ENCODE peak calls at places on chromosomes 11 and 22, in five cellular contexts. L, Q, W, J and F are unnamed samples.

GRCh38 chr11:69979632-69980031 is 98.5 kb upstream of the ANO1 start:
- DNase-seq in L (no peak), W (no peak), J (no peak), Q (no peak), F (no peak)

GRCh38 chr22:35451602-35452001 is 51.7 kb downstream of the MCM5 start:
- DNase-seq in Q (no peak), W (no peak), J (no peak), L (no peak), F (no peak)

GRCh38 chr11:117378966-117379865 is 51.6 kb downstream of the CEP164 start:
- DNase-seq in Q (peak), J (no peak), W (no peak), L (no peak), F (no peak)

GRCh38 chr11:87779276-87780067 is 395.8 kb downstream of the RAB38 start:
- DNase-seq in L (no peak), J (no peak), W (no peak), Q (no peak), F (no peak)

GRCh38 chr11:9075441-9076000 is 15.9 kb downstream of the SCUBE2 start:
- DNase-seq in Q (peak), W (no peak), L (no peak), J (no peak), F (no peak)

GRCh38 chr11:115548878-115549528 is 44.8 kb upstream of the CADM1 start:
- DNase-seq in J (no peak), Q (no peak), L (no peak), W (no peak), F (no peak)

GRCh38 chr11:18137186-18137800 is 4.9 kb downstream of the MRGPRX3 start:
- DNase-seq in Q (no peak), J (no peak), L (no peak), W (no peak), F (no peak)

GRCh38 chr11:101188173-101188572 is 58.6 kb upstream of the PGR start:
- DNase-seq in L (no peak), W (no peak), J (no peak), Q (no peak), F (no peak)

GRCh38 chr11:57776101-57776511 is 14.5 kb downstream of the CTNND1 start:
- DNase-seq in J (peak), L (no peak), W (no peak), Q (no peak), F (no peak)

GRCh38 chr22:44703269-44703870 is 1.4 kb downstream of the PRR5 start:
- DNase-seq in W (no peak), Q (no peak), L (no peak), J (no peak), F (no peak)

GRCh38 chr11:26187639-26188038 is 144.3 kb upstream of the ANO3 start:
- DNase-seq in L (no peak), W (no peak), J (peak), Q (no peak), F (peak)

GRCh38 chr22:28402539-28402938 is 277.1 kb downstream of the TTC28 start:
- DNase-seq in J (no peak), W (no peak), Q (no peak), L (no peak), F (no peak)

GRCh38 chr11:86627776-86628455 is 44.5 kb downstream of the ME3 start:
- DNase-seq in L (no peak), J (no peak), W (no peak), Q (peak), F (no peak)

GRCh38 chr11:12414641-12415040 is 37.3 kb downstream of the PARVA start:
- DNase-seq in L (no peak), J (no peak), W (no peak), Q (no peak), F (no peak)

GRCh38 chr11:105929381-105929955 is 92.6 kb downstream of the MSANTD4 start:
- DNase-seq in Q (no peak), L (no peak), W (no peak), J (no peak), F (no peak)

GRCh38 chr11:61370349-61371005 is 8.3 kb downstream of the TMEM138 start:
- DNase-seq in Q (no peak), L (no peak), J (no peak), W (no peak), F (no peak)

GRCh38 chr11:47318166-47318565 is 34.3 kb downstream of the MYBPC3 start:
- DNase-seq in L (no peak), W (no peak), Q (no peak), J (no peak), F (no peak)

GRCh38 chr11:115201121-115201792 is 303.0 kb downstream of the CADM1 start:
- DNase-seq in J (peak), W (no peak), Q (peak), L (no peak), F (no peak)

GRCh38 chr11:21323617-21324016 is 654.2 kb downstream of the NELL1 start:
- DNase-seq in Q (no peak), J (no peak), L (no peak), W (no peak), F (no peak)

GRCh38 chr11:117189941-117190544 is 9.1 kb upstream of the TAGLN start:
- DNase-seq in J (no peak), W (no peak), L (no peak), Q (peak), F (no peak)

GRCh38 chr11:119697882-119698281 is 31.1 kb downstream of the NECTIN1 start:
- DNase-seq in Q (no peak), J (no peak), W (no peak), L (no peak), F (no peak)

GRCh38 chr11:64759131-64759721 is 548 bp downstream of the PYGM start:
- DNase-seq in J (no peak), Q (peak), W (no peak), L (no peak), F (no peak)

GRCh38 chr11:15194671-15195415 is 80.1 kb downstream of the INSC start:
- DNase-seq in Q (no peak), J (no peak), L (no peak), W (no peak), F (no peak)

GRCh38 chr22:36405671-36406070 is 17.9 kb upstream of the MYH9 start:
- DNase-seq in W (peak), J (peak), L (no peak), Q (no peak), F (peak)

GRCh38 chr11:70176940-70177689 is 26.0 kb upstream of the FADD start:
- DNase-seq in J (peak), L (no peak), Q (peak), W (peak), F (peak)

GRCh38 chr11:39777035-39777434 is 1682.4 kb downstream of the LRRC4C start:
- DNase-seq in W (no peak), J (no peak), Q (no peak), L (no peak), F (no peak)

GRCh38 chr11:135033545-135033944 is 621.5 kb upstream of the B3GAT1 start:
- DNase-seq in L (peak), Q (peak), W (no peak), J (no peak), F (no peak)

GRCh38 chr11:84780689-84781293 is 846.4 kb downstream of the DLG2 start:
- DNase-seq in J (peak), Q (no peak), W (no peak), L (no peak), F (peak)

GRCh38 chr11:106311531-106312230 is 234.2 kb downstream of the AASDHPPT start:
- DNase-seq in Q (no peak), W (no peak), L (no peak), J (no peak), F (no peak)

GRCh38 chr11:119673389-119674336 is 55.3 kb downstream of the NECTIN1 start:
- DNase-seq in W (peak), Q (no peak), J (no peak), L (no peak), F (peak)

GRCh38 chr11:70462818-70463477 is 64.6 kb downstream of the CTTN start:
- DNase-seq in Q (no peak), W (no peak), J (no peak), L (no peak), F (no peak)

GRCh38 chr11:94834931-94835330 is 66.8 kb downstream of the AMOTL1 start:
- DNase-seq in L (no peak), Q (no peak), J (no peak), W (no peak), F (no peak)

GRCh38 chr11:81874627-81875026 is 859.0 kb downstream of the FAM181B start:
- DNase-seq in L (no peak), J (no peak), W (no peak), Q (no peak), F (no peak)

GRCh38 chr22:35630891-35631290 is 13.8 kb upstream of the MB start:
- DNase-seq in Q (no peak), W (no peak), L (no peak), J (no peak), F (no peak)

GRCh38 chr11:118012083-118012669 is 26.0 kb downstream of the IL10RA start:
- DNase-seq in Q (no peak), L (no peak), W (peak), J (peak), F (peak)

GRCh38 chr11:117072517-117073218 is 25.6 kb downstream of the SIK3 start:
- DNase-seq in Q (no peak), L (no peak), W (peak), J (peak), F (peak)

GRCh38 chr11:73187854-73188253 is 30.2 kb upstream of the P2RY2 start:
- DNase-seq in L (no peak), J (no peak), Q (no peak), W (no peak), F (no peak)